ENCODE peak calls at places on chromosomes 13 and 19, in nine cellular contexts. N, W, G, P, O, V, A, Y and D are unnamed samples.
A peak's percentile ranks its signal among the peaks of the same experiment; 100 is the strongest.

GRCh38 chr19:46269085-46269484 is 27.8 kb upstream of the HIF3A start:
- DNase-seq in N (no peak), W (no peak), G (no peak), P (no peak), O (no peak), V (no peak), A (no peak), Y (no peak), D (no peak)

GRCh38 chr13:80572308-80572676 is 231.4 kb upstream of the SPRY2 start:
- DNase-seq in N (no peak), W (no peak), G (no peak), P (no peak), O (no peak), V (no peak), A (no peak), Y (no peak), D (no peak)

GRCh38 chr19:3708207-3708931 is at the start of gene TJP3:
- DNase-seq in N (no peak), W (no peak), G (no peak), P (no peak), O (no peak), V (no peak), A (no peak), Y (no peak), D (no peak)

GRCh38 chr19:47598407-47599349 is 10.3 kb upstream of the BICRA start:
- DNase-seq in N (no peak), W (no peak), G (no peak), P (no peak), O (peak; percentile 95), V (peak; percentile 99), A (peak; percentile 83), Y (peak; percentile 91), D (no peak)

GRCh38 chr19:10320602-10321416 is 5.0 kb upstream of the FDX2 start:
- DNase-seq in N (no peak), W (no peak), G (no peak), P (no peak), O (no peak), V (no peak), A (no peak), Y (no peak), D (no peak)

GRCh38 chr13:37681295-37682032 is 82.9 kb upstream of the POSTN start:
- DNase-seq in N (no peak), W (no peak), G (no peak), P (no peak), O (peak; percentile 10), V (peak; percentile 59), A (no peak), Y (no peak), D (no peak)

GRCh38 chr19:5425260-5425659 is 30.0 kb upstream of the ZNRF4 start:
- DNase-seq in N (no peak), W (no peak), G (no peak), P (no peak), O (no peak), V (no peak), A (no peak), Y (no peak), D (no peak)

GRCh38 chr19:7670150-7670784 is 1.4 kb downstream of the RETN start:
- DNase-seq in N (no peak), W (peak; percentile 24), G (no peak), P (no peak), O (no peak), V (no peak), A (no peak), Y (no peak), D (no peak)

GRCh38 chr13:106507560-106508274 is 27.7 kb downstream of the EFNB2 start:
- DNase-seq in N (no peak), W (peak; percentile 21), G (no peak), P (no peak), O (peak; percentile 84), V (peak; percentile 68), A (no peak), Y (no peak), D (no peak)

GRCh38 chr13:33560722-33561121 is 257.2 kb upstream of the RFC3 start:
- DNase-seq in N (no peak), W (no peak), G (peak; percentile 20), P (no peak), O (no peak), V (no peak), A (no peak), Y (no peak), D (no peak)

GRCh38 chr19:4636151-4636717 is 3.1 kb upstream of the TNFAIP8L1 start:
- DNase-seq in N (peak; percentile 85), W (peak; percentile 70), G (peak; percentile 85), P (peak; percentile 60), O (peak; percentile 76), V (peak; percentile 56), A (peak; percentile 91), Y (peak; percentile 92), D (peak; percentile 85)

GRCh38 chr13:109745702-109746101 is 40.7 kb downstream of the IRS2 start:
- DNase-seq in N (no peak), W (no peak), G (no peak), P (no peak), O (no peak), V (no peak), A (no peak), Y (peak; percentile 24), D (no peak)

GRCh38 chr13:108915634-108916497 is 286.5 kb downstream of the MYO16 start:
- DNase-seq in N (peak; percentile 81), W (peak; percentile 83), G (no peak), P (no peak), O (peak; percentile 56), V (peak; percentile 63), A (peak; percentile 94), Y (peak; percentile 87), D (peak; percentile 69)

GRCh38 chr19:39349326-39349725 is 7.1 kb downstream of the SAMD4B start:
- DNase-seq in N (no peak), W (no peak), G (no peak), P (no peak), O (no peak), V (no peak), A (no peak), Y (no peak), D (no peak)

GRCh38 chr13:30739646-30740642 is 4.6 kb downstream of the ALOX5AP start:
- DNase-seq in N (peak; percentile 52), W (peak; percentile 95), G (no peak), P (peak; percentile 37), O (peak; percentile 71), V (peak; percentile 73), A (no peak), Y (peak; percentile 73), D (peak; percentile 60)

GRCh38 chr19:16262618-16263017 is 62.0 kb upstream of the KLF2 start:
- DNase-seq in N (no peak), W (no peak), G (no peak), P (no peak), O (no peak), V (no peak), A (no peak), Y (peak; percentile 61), D (no peak)

GRCh38 chr13:106083620-106084350 is 451.7 kb downstream of the EFNB2 start:
- DNase-seq in N (peak; percentile 5), W (no peak), G (peak; percentile 9), P (no peak), O (peak; percentile 55), V (peak; percentile 63), A (no peak), Y (peak; percentile 75), D (peak; percentile 26)

GRCh38 chr19:46144756-46145155 is 3.3 kb upstream of the IGFL2 start:
- DNase-seq in N (no peak), W (no peak), G (no peak), P (no peak), O (no peak), V (no peak), A (no peak), Y (no peak), D (no peak)

GRCh38 chr13:105497597-105497996 is 1037.9 kb downstream of the EFNB2 start:
- DNase-seq in N (no peak), W (no peak), G (no peak), P (no peak), O (no peak), V (no peak), A (no peak), Y (no peak), D (no peak)

GRCh38 chr13:52399037-52399436 is 6.9 kb downstream of the THSD1 start:
- DNase-seq in N (no peak), W (no peak), G (no peak), P (no peak), O (no peak), V (no peak), A (no peak), Y (no peak), D (no peak)

GRCh38 chr13:88602786-88603777 is 931.9 kb downstream of the SLITRK5 start:
- DNase-seq in N (no peak), W (no peak), G (no peak), P (no peak), O (no peak), V (no peak), A (no peak), Y (no peak), D (no peak)

GRCh38 chr13:53743906-53744305 is 715.3 kb downstream of the OLFM4 start:
- DNase-seq in N (no peak), W (no peak), G (no peak), P (no peak), O (no peak), V (no peak), A (no peak), Y (peak; percentile 61), D (no peak)

GRCh38 chr19:19006213-19006612 is 27.1 kb downstream of the SUGP2 start:
- DNase-seq in N (no peak), W (no peak), G (no peak), P (no peak), O (peak; percentile 22), V (no peak), A (no peak), Y (no peak), D (no peak)

GRCh38 chr13:80979035-80979641 is 638.2 kb upstream of the SPRY2 start:
- DNase-seq in N (peak; percentile 19), W (peak; percentile 29), G (peak; percentile 30), P (no peak), O (peak; percentile 41), V (peak; percentile 39), A (peak; percentile 61), Y (peak; percentile 69), D (peak; percentile 49)

GRCh38 chr13:99307648-99308339 is 595 bp upstream of the GPR183 start:
- DNase-seq in N (peak; percentile 70), W (peak; percentile 82), G (no peak), P (no peak), O (peak; percentile 68), V (peak; percentile 76), A (no peak), Y (peak; percentile 71), D (no peak)

GRCh38 chr19:2495130-2495641 is 19.3 kb downstream of the GADD45B start:
- DNase-seq in N (no peak), W (peak; percentile 34), G (peak; percentile 80), P (no peak), O (peak; percentile 87), V (peak; percentile 61), A (peak; percentile 94), Y (peak; percentile 82), D (no peak)

GRCh38 chr13:84609716-84610115 is 727.4 kb upstream of the SLITRK1 start:
- DNase-seq in N (no peak), W (no peak), G (no peak), P (no peak), O (no peak), V (peak; percentile 64), A (no peak), Y (no peak), D (no peak)

GRCh38 chr13:94209110-94209509 is 270.4 kb downstream of the DCT start:
- DNase-seq in N (no peak), W (no peak), G (no peak), P (no peak), O (peak; percentile 37), V (no peak), A (no peak), Y (no peak), D (no peak)

GRCh38 chr13:93959796-93960533 is 519.5 kb downstream of the DCT start:
- DNase-seq in N (no peak), W (no peak), G (no peak), P (no peak), O (no peak), V (peak; percentile 25), A (no peak), Y (no peak), D (no peak)

GRCh38 chr13:42660367-42660965 is 86.5 kb downstream of the TNFSF11 start:
- DNase-seq in N (no peak), W (no peak), G (no peak), P (no peak), O (peak; percentile 11), V (peak; percentile 5), A (no peak), Y (no peak), D (no peak)

GRCh38 chr19:31139871-31140505 is 209.2 kb downstream of the TSHZ3 start:
- DNase-seq in N (no peak), W (no peak), G (no peak), P (no peak), O (peak; percentile 79), V (peak; percentile 86), A (no peak), Y (no peak), D (no peak)